ENCODE peak calls at places on chromosomes 11 and 22, in seven cellular contexts. X is AG08395, V is left lung, K is putamen, Z is astrocyte of the hippocampus, T is T-helper 2 cell, F is bronchial epithelial cell. Q is an unnamed sample.

GRCh38 chr11:117583063-117583801 is 213.8 kb downstream of the DSCAML1 start:
- DNase-seq in K (peak), Z (peak), V (peak), X (peak), T (no peak), F (no peak), Q (no peak)

GRCh38 chr11:86559311-86559945 is 113.0 kb downstream of the ME3 start:
- DNase-seq in F (peak), K (no peak), Z (peak), V (no peak), X (peak), T (no peak), Q (no peak)

GRCh38 chr22:40196628-40197027 is 18.9 kb downstream of the TNRC6B start:
- DNase-seq in V (no peak), F (peak), X (peak), Z (peak), T (peak), K (no peak), Q (peak)

GRCh38 chr11:20990447-20990846 is 321.1 kb downstream of the NELL1 start:
- DNase-seq in V (no peak), T (no peak), Z (peak), K (no peak), F (no peak), X (no peak), Q (no peak)

GRCh38 chr22:24730864-24731263 is 43.7 kb downstream of the PIWIL3 start:
- DNase-seq in K (no peak), X (no peak), F (no peak), T (no peak), V (no peak), Z (no peak), Q (no peak)

GRCh38 chr11:113977071-113977490 is 2.2 kb downstream of the HTR3A start:
- DNase-seq in V (no peak), F (no peak), Z (no peak), T (no peak), K (no peak), X (no peak), Q (no peak)

GRCh38 chr11:112706863-112707262 is 254.4 kb upstream of the NCAM1 start:
- DNase-seq in V (no peak), X (no peak), F (no peak), T (no peak), K (no peak), Z (no peak), Q (no peak)

GRCh38 chr22:36369922-36370781 is 17.6 kb downstream of the MYH9 start:
- DNase-seq in Z (peak), K (no peak), V (peak), X (no peak), F (peak), T (peak), Q (no peak)

GRCh38 chr11:8352852-8353505 is 89.3 kb upstream of the LMO1 start:
- DNase-seq in X (no peak), V (no peak), F (peak), Z (no peak), T (no peak), K (no peak), Q (no peak)

GRCh38 chr22:41092847-41093371 is 517 bp downstream of the EP300 start:
- DNase-seq in Z (peak), T (peak), X (no peak), K (peak), F (peak), V (peak), Q (no peak)

GRCh38 chr11:102517670-102518069 is 12.9 kb downstream of the MMP7 start:
- DNase-seq in V (no peak), Z (no peak), T (no peak), K (no peak), X (no peak), F (no peak), Q (no peak)

GRCh38 chr11:26244207-26244606 is 87.7 kb upstream of the ANO3 start:
- DNase-seq in F (no peak), V (no peak), Z (no peak), T (no peak), K (no peak), X (peak), Q (no peak)